ENCODE peak calls at places on chromosome 15, in ten cellular contexts. Y, D, Q, E, L, F, I, X, N and J are unnamed samples.

GRCh38 chr15:87403973-87404372 is 852.6 kb downstream of the NTRK3 start:
- DNase-seq in Y (no peak), D (no peak), Q (no peak), E (no peak), L (no peak), F (no peak), I (no peak), X (no peak), N (no peak), J (no peak)

GRCh38 chr15:40437754-40438687 is 2.7 kb upstream of the BAHD1 start:
- DNase-seq in Y (no peak), D (no peak), Q (no peak), E (no peak), L (no peak), F (no peak), I (no peak), X (no peak), N (no peak), J (no peak)

GRCh38 chr15:62824111-62824737 is 218.3 kb upstream of the TPM1 start:
- DNase-seq in Y (no peak), D (no peak), Q (no peak), E (peak), L (no peak), F (no peak), I (no peak), X (no peak), N (no peak), J (no peak)

GRCh38 chr15:94701281-94701985 is 470.1 kb downstream of the MCTP2 start:
- DNase-seq in Y (no peak), D (no peak), Q (no peak), E (no peak), L (no peak), F (no peak), I (no peak), X (no peak), N (no peak), J (no peak)

GRCh38 chr15:98734472-98735284 is 86.3 kb downstream of the IGF1R start:
- DNase-seq in Y (no peak), D (peak), Q (no peak), E (peak), L (no peak), F (no peak), I (no peak), X (peak), N (peak), J (no peak)

GRCh38 chr15:45181491-45182285 is 6.1 kb downstream of the SHF start:
- DNase-seq in Y (no peak), D (no peak), Q (no peak), E (no peak), L (no peak), F (no peak), I (no peak), X (no peak), N (no peak), J (peak)

GRCh38 chr15:48408337-48408736 is 77.1 kb downstream of the DUT start:
- DNase-seq in Y (no peak), D (no peak), Q (no peak), E (no peak), L (no peak), F (no peak), I (no peak), X (no peak), N (no peak), J (no peak)

GRCh38 chr15:90716317-90716975 is 700 bp upstream of the BLM start:
- DNase-seq in Y (no peak), D (peak), Q (peak), E (peak), L (no peak), F (no peak), I (no peak), X (no peak), N (no peak), J (no peak)

GRCh38 chr15:63407612-63408011 is 26.0 kb upstream of the CA12 start:
- DNase-seq in Y (no peak), D (no peak), Q (no peak), E (no peak), L (no peak), F (no peak), I (no peak), X (no peak), N (no peak), J (no peak)

GRCh38 chr15:88981244-88982215 is 68.4 kb upstream of the MFGE8 start:
- DNase-seq in Y (no peak), D (no peak), Q (no peak), E (no peak), L (no peak), F (no peak), I (no peak), X (no peak), N (no peak), J (no peak)

GRCh38 chr15:51783967-51784366 is 32.6 kb downstream of the TMOD2 start:
- DNase-seq in Y (no peak), D (no peak), Q (no peak), E (no peak), L (no peak), F (no peak), I (no peak), X (no peak), N (no peak), J (no peak)

GRCh38 chr15:62841891-62842559 is 200.5 kb upstream of the TPM1 start:
- DNase-seq in Y (no peak), D (no peak), Q (no peak), E (no peak), L (no peak), F (no peak), I (no peak), X (no peak), N (no peak), J (no peak)

GRCh38 chr15:52102468-52102867 is 10.1 kb downstream of the BCL2L10 start:
- DNase-seq in Y (peak), D (no peak), Q (no peak), E (peak), L (no peak), F (no peak), I (no peak), X (no peak), N (no peak), J (no peak)

GRCh38 chr15:99423186-99424130 is 142.3 kb upstream of the MEF2A start:
- DNase-seq in Y (no peak), D (no peak), Q (no peak), E (no peak), L (no peak), F (no peak), I (peak), X (no peak), N (no peak), J (no peak)

GRCh38 chr15:36579792-36580431 is 486 bp downstream of the CDIN1 start:
- DNase-seq in Y (no peak), D (no peak), Q (no peak), E (no peak), L (no peak), F (no peak), I (no peak), X (peak), N (no peak), J (peak)

GRCh38 chr15:22980189-22981136 is at the start of gene CYFIP1:
- DNase-seq in Y (no peak), D (peak), Q (peak), E (peak), L (peak), F (peak), I (peak), X (peak), N (peak), J (peak)

GRCh38 chr15:52559583-52559982 is 9.2 kb downstream of the ARPP19 start:
- DNase-seq in Y (no peak), D (no peak), Q (no peak), E (peak), L (no peak), F (no peak), I (no peak), X (no peak), N (no peak), J (no peak)

GRCh38 chr15:37777006-37777405 is 157.4 kb upstream of the TMCO5A start:
- DNase-seq in Y (no peak), D (no peak), Q (no peak), E (no peak), L (no peak), F (no peak), I (no peak), X (no peak), N (no peak), J (no peak)

GRCh38 chr15:49467782-49468181 is 44.7 kb downstream of the FGF7 start:
- DNase-seq in Y (no peak), D (no peak), Q (no peak), E (no peak), L (no peak), F (no peak), I (no peak), X (no peak), N (no peak), J (no peak)

GRCh38 chr15:64792282-64792681 is 16.9 kb upstream of the RBPMS2 start:
- DNase-seq in Y (no peak), D (no peak), Q (no peak), E (peak), L (no peak), F (no peak), I (no peak), X (no peak), N (no peak), J (no peak)

GRCh38 chr15:74958320-74958907 is 1.8 kb upstream of the RPP25 start:
- DNase-seq in Y (no peak), D (no peak), Q (no peak), E (no peak), L (peak), F (no peak), I (no peak), X (peak), N (peak), J (peak)

GRCh38 chr15:59917504-59918157 is 86.5 kb upstream of the FOXB1 start:
- DNase-seq in Y (no peak), D (peak), Q (peak), E (peak), L (peak), F (peak), I (no peak), X (peak), N (peak), J (peak)

GRCh38 chr15:75647370-75648155 is at the start of gene SNX33:
- DNase-seq in Y (no peak), D (peak), Q (peak), E (peak), L (peak), F (peak), I (no peak), X (peak), N (peak), J (peak)

GRCh38 chr15:44670087-44670945 is 6.9 kb upstream of the SPG11 start:
- DNase-seq in Y (no peak), D (no peak), Q (no peak), E (no peak), L (no peak), F (no peak), I (no peak), X (no peak), N (no peak), J (no peak)

GRCh38 chr15:88106063-88106462 is 150.5 kb downstream of the NTRK3 start:
- DNase-seq in Y (no peak), D (no peak), Q (no peak), E (no peak), L (no peak), F (no peak), I (no peak), X (no peak), N (no peak), J (no peak)

GRCh38 chr15:42159381-42160015 is 3.1 kb upstream of the PLA2G4F start:
- DNase-seq in Y (no peak), D (no peak), Q (no peak), E (no peak), L (no peak), F (no peak), I (no peak), X (peak), N (no peak), J (no peak)

GRCh38 chr15:99074446-99074845 is 30.4 kb upstream of the SYNM start:
- DNase-seq in Y (no peak), D (no peak), Q (no peak), E (no peak), L (no peak), F (no peak), I (no peak), X (no peak), N (no peak), J (no peak)

GRCh38 chr15:73691398-73691797 is 7.2 kb downstream of the CD276 start:
- DNase-seq in Y (no peak), D (peak), Q (peak), E (peak), L (peak), F (no peak), I (peak), X (peak), N (peak), J (no peak)

GRCh38 chr15:68211656-68212320 is 6.7 kb upstream of the CALML4 start:
- DNase-seq in Y (no peak), D (no peak), Q (no peak), E (no peak), L (no peak), F (peak), I (peak), X (no peak), N (no peak), J (no peak)

GRCh38 chr15:25863067-25863967 is at the start of gene ATP10A:
- DNase-seq in Y (no peak), D (no peak), Q (no peak), E (peak), L (peak), F (no peak), I (no peak), X (peak), N (peak), J (no peak)

GRCh38 chr15:100764778-100765457 is 114.7 kb upstream of the ALDH1A3 start:
- DNase-seq in Y (no peak), D (no peak), Q (no peak), E (peak), L (no peak), F (no peak), I (no peak), X (no peak), N (no peak), J (peak)

DNA sequence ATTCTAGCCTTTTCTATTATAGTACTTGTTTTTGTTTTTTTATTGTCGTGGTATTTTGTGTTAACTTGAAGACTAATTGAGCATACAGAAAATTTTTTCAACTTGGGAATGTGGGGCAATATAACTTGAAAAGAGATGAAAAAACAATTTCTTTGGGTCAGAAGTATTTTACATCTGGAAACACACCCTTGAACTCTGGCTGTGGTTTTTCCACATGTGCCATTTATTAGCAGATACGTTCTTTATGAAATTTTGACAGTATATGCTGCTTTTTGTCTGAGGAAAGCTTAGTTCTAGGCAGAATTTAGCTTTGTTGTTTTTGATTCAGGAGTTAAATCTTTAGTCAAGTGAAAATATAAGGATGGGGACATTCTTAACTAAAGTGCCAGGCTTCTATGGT is 44.7 kb downstream of the TCF12 start:
- DNase-seq in Y (no peak), D (no peak), Q (no peak), E (no peak), L (no peak), F (no peak), I (no peak), X (no peak), N (no peak), J (no peak)
- TF ChIP-seq CTCF in Y (no peak), D (no peak), Q (no peak), E (no peak), L (no peak), F (no peak), I (no peak), X (no peak), N (no peak), J (no peak)

GRCh38 chr15:24856397-24857093 is 98.2 kb upstream of the SNRPN start:
- DNase-seq in Y (no peak), D (peak), Q (peak), E (peak), L (peak), F (peak), I (no peak), X (no peak), N (peak), J (no peak)
- TF ChIP-seq CTCF in Y (no peak), D (no peak), Q (no peak), E (no peak), L (peak), F (no peak), I (no peak), X (no peak), N (no peak), J (no peak)

GRCh38 chr15:70419046-70419445 is 321.3 kb upstream of the TLE3 start:
- DNase-seq in Y (no peak), D (no peak), Q (no peak), E (no peak), L (no peak), F (no peak), I (no peak), X (no peak), N (no peak), J (no peak)

GRCh38 chr15:70415330-70415884 is 317.7 kb upstream of the TLE3 start:
- DNase-seq in Y (no peak), D (no peak), Q (no peak), E (no peak), L (no peak), F (no peak), I (no peak), X (no peak), N (no peak), J (no peak)

GRCh38 chr15:70417536-70417935 is 319.8 kb upstream of the TLE3 start:
- DNase-seq in Y (no peak), D (no peak), Q (no peak), E (no peak), L (no peak), F (no peak), I (no peak), X (no peak), N (no peak), J (no peak)

GRCh38 chr15:70420421-70421196 is 322.9 kb upstream of the TLE3 start:
- DNase-seq in Y (no peak), D (no peak), Q (no peak), E (no peak), L (peak), F (no peak), I (no peak), X (no peak), N (peak), J (no peak)

GRCh38 chr15:70416851-70417250 is 319.1 kb upstream of the TLE3 start:
- DNase-seq in Y (no peak), D (no peak), Q (no peak), E (no peak), L (no peak), F (no peak), I (no peak), X (no peak), N (no peak), J (no peak)
- TF ChIP-seq CTCF in Y (no peak), D (no peak), Q (no peak), E (no peak), L (no peak), F (no peak), I (no peak), X (no peak), N (no peak), J (no peak)

DNA sequence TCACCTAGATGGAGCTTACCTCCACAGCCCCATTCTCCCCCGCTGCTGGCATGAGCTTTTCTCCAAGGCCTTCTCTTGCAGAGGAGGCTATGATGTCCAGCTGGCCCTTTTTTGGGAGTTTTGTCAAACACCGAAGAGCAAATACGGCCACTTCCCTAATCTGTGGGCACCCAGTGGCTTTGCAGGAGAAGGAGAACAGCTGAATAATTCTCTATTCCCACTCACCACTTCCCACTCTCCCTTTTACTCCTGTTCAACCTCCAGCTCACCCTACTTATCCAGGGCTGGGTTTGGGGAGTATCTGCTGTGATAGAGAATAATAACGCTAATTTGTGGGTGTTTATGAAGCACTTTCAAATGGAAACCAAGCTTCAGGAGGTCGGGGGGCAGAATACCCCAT is 93.0 kb downstream of the AAGAB start:
- DNase-seq in Y (no peak), D (no peak), Q (no peak), E (no peak), L (no peak), F (no peak), I (no peak), X (no peak), N (no peak), J (no peak)
- TF ChIP-seq CTCF in Y (no peak), D (no peak), Q (no peak), E (no peak), L (no peak), F (no peak), I (no peak), X (no peak), N (no peak), J (no peak)

DNA sequence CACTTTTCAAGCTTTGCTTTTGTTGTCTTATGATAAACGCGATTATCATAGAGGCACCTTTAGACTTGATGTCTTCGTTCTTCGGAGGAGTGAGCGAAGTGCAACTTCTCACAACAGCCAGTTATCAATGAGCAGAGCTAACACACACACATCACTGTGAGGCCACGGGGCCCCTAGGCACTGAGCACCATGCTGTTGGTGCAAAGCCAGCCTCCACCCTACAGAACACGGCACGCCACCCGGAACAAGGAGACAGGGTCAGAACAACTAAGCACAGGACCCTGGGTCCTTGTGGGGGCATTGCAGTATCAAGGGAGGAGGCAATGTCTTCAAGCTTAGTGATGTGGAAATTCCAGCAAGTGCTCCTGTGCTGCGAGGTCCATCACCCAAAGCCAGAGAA is 244.5 kb downstream of the OCA2 start:
- DNase-seq in Y (no peak), D (no peak), Q (no peak), E (no peak), L (no peak), F (no peak), I (no peak), X (no peak), N (no peak), J (no peak)
- TF ChIP-seq CTCF in Y (no peak), D (no peak), Q (no peak), E (no peak), L (no peak), F (no peak), I (no peak), X (no peak), N (no peak), J (no peak)

GRCh38 chr15:31206386-31207174 is 105.1 kb upstream of the TRPM1 start:
- DNase-seq in Y (no peak), D (no peak), Q (no peak), E (no peak), L (no peak), F (no peak), I (no peak), X (no peak), N (no peak), J (no peak)
- TF ChIP-seq CTCF in Y (no peak), D (no peak), Q (no peak), E (no peak), L (no peak), F (no peak), I (no peak), X (peak), N (no peak), J (no peak)

DNA sequence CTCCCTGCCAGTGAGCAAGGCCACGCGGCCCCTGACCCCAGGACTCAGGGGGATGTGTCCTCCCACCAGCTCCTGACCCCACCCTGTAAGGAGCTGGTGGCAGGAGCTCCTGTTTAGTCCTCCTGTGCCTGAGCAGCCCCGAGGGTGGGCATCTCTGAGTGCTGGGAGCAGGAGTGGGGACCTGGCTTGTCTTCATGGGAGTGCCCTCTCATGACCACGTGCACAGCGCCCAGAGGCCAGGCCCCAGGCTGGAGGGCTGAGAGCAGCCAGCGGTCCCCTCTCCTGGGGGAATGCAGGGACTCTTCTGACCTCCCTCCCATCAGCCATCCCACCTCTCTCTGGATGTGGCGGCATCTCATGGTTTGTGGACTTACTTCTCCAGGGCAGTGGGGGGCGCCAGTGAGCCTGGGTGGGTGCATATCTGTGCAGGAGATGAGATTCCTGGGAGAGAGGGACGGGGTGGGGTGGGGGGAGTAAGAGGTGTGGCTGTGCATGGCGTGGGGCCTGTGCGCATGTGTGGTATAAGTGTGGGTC is 205.6 kb downstream of the TBC1D2B start:
- DNase-seq in Y (no peak), D (peak), Q (peak), E (no peak), L (peak), F (no peak), I (no peak), X (no peak), N (no peak), J (no peak)
- TF ChIP-seq CTCF in Y (peak), D (peak), Q (peak), E (no peak), L (peak), F (peak), I (no peak), X (no peak), N (no peak), J (no peak)

GRCh38 chr15:91982401-91982800 is 128.9 kb downstream of the SLCO3A1 start:
- DNase-seq in Y (no peak), D (peak), Q (no peak), E (peak), L (no peak), F (no peak), I (no peak), X (no peak), N (no peak), J (no peak)
- TF ChIP-seq CTCF in Y (peak), D (no peak), Q (no peak), E (peak), L (no peak), F (no peak), I (no peak), X (no peak), N (no peak), J (no peak)

GRCh38 chr15:96181217-96181616 is 149.3 kb upstream of the NR2F2 start:
- DNase-seq in Y (no peak), D (no peak), Q (no peak), E (no peak), L (no peak), F (no peak), I (no peak), X (no peak), N (no peak), J (no peak)
- TF ChIP-seq CTCF in Y (no peak), D (no peak), Q (no peak), E (no peak), L (no peak), F (no peak), I (no peak), X (no peak), N (no peak), J (no peak)